ENCODE peak calls at places on chromosomes 5 and 9, in ten cellular contexts. One of them, this sample, is unnamed. For H3K36me3, the result is how much of the 10 kb centered on the place peaks cover.

GRCh38 chr5:116935561-116936162 is 361.0 kb upstream of the SEMA6A start:
- DNase-seq in upper lobe of right lung: no peak
- DNase-seq in heart right ventricle: no peak
- DNase-seq in kidney: no peak
- DNase-seq in gastrocnemius medialis: no peak
- DNase-seq in trophoblast cell: no peak
- DNase-seq in psoas muscle: no peak
- DNase-seq in neural progenitor cell: no peak
- DNase-seq in brain microvascular endothelial cell: no peak
- DNase-seq in CD8-positive, alpha-beta T cell: no peak
- DNase-seq in this sample: no peak

GRCh38 chr9:127721391-127721821 is 5.5 kb downstream of the TTC16 start:
- DNase-seq in heart right ventricle: no peak
- DNase-seq in upper lobe of right lung: no peak
- DNase-seq in neural progenitor cell: no peak
- DNase-seq in psoas muscle: no peak
- DNase-seq in brain microvascular endothelial cell: no peak
- DNase-seq in kidney: peak
- DNase-seq in gastrocnemius medialis: no peak
- DNase-seq in CD8-positive, alpha-beta T cell: no peak
- DNase-seq in trophoblast cell: no peak
- DNase-seq in this sample: no peak

GRCh38 chr5:36880761-36881160 is 4.2 kb downstream of the NIPBL start:
- DNase-seq in CD8-positive, alpha-beta T cell: no peak
- DNase-seq in trophoblast cell: no peak
- DNase-seq in upper lobe of right lung: no peak
- DNase-seq in psoas muscle: no peak
- DNase-seq in gastrocnemius medialis: no peak
- DNase-seq in kidney: no peak
- DNase-seq in brain microvascular endothelial cell: no peak
- DNase-seq in heart right ventricle: no peak
- DNase-seq in neural progenitor cell: no peak
- DNase-seq in this sample: no peak

GRCh38 chr5:73312872-73313510 is 135.6 kb downstream of the FOXD1 start:
- DNase-seq in psoas muscle: no peak
- DNase-seq in kidney: no peak
- DNase-seq in upper lobe of right lung: no peak
- DNase-seq in CD8-positive, alpha-beta T cell: no peak
- DNase-seq in neural progenitor cell: no peak
- DNase-seq in heart right ventricle: no peak
- DNase-seq in gastrocnemius medialis: no peak
- DNase-seq in brain microvascular endothelial cell: no peak
- DNase-seq in trophoblast cell: no peak
- DNase-seq in this sample: no peak

GRCh38 chr9:91567642-91568274 is 144.1 kb upstream of the NFIL3 start:
- DNase-seq in neural progenitor cell: no peak
- DNase-seq in trophoblast cell: no peak
- DNase-seq in psoas muscle: no peak
- DNase-seq in CD8-positive, alpha-beta T cell: no peak
- DNase-seq in brain microvascular endothelial cell: no peak
- DNase-seq in gastrocnemius medialis: no peak
- DNase-seq in heart right ventricle: no peak
- DNase-seq in kidney: no peak
- DNase-seq in upper lobe of right lung: no peak
- DNase-seq in this sample: no peak

GRCh38 chr5:127944125-127944524 is 139.4 kb upstream of the SLC12A2 start:
- DNase-seq in psoas muscle: no peak
- DNase-seq in neural progenitor cell: no peak
- DNase-seq in trophoblast cell: peak
- DNase-seq in gastrocnemius medialis: no peak
- DNase-seq in CD8-positive, alpha-beta T cell: no peak
- DNase-seq in brain microvascular endothelial cell: no peak
- DNase-seq in upper lobe of right lung: no peak
- DNase-seq in kidney: no peak
- DNase-seq in heart right ventricle: no peak
- DNase-seq in this sample: no peak

GRCh38 chr5:145619806-145620205 is 215.3 kb downstream of the PRELID2 start:
- DNase-seq in CD8-positive, alpha-beta T cell: no peak
- DNase-seq in neural progenitor cell: no peak
- DNase-seq in kidney: no peak
- DNase-seq in psoas muscle: no peak
- DNase-seq in heart right ventricle: no peak
- DNase-seq in upper lobe of right lung: no peak
- DNase-seq in gastrocnemius medialis: no peak
- DNase-seq in trophoblast cell: no peak
- DNase-seq in brain microvascular endothelial cell: no peak
- DNase-seq in this sample: no peak

GRCh38 chr9:86321373-86321772 is 32.8 kb downstream of the TUT7 start:
- DNase-seq in neural progenitor cell: no peak
- DNase-seq in gastrocnemius medialis: no peak
- DNase-seq in psoas muscle: no peak
- DNase-seq in CD8-positive, alpha-beta T cell: no peak
- DNase-seq in upper lobe of right lung: no peak
- DNase-seq in kidney: no peak
- DNase-seq in trophoblast cell: peak
- DNase-seq in brain microvascular endothelial cell: peak
- DNase-seq in heart right ventricle: no peak
- DNase-seq in this sample: no peak

GRCh38 chr5:73306741-73307275 is 133.8 kb downstream of the TMEM174 start:
- DNase-seq in trophoblast cell: no peak
- DNase-seq in CD8-positive, alpha-beta T cell: no peak
- DNase-seq in brain microvascular endothelial cell: no peak
- DNase-seq in kidney: no peak
- DNase-seq in psoas muscle: no peak
- DNase-seq in neural progenitor cell: no peak
- DNase-seq in gastrocnemius medialis: no peak
- DNase-seq in upper lobe of right lung: no peak
- DNase-seq in heart right ventricle: no peak
- DNase-seq in this sample: no peak

GRCh38 chr5:81756016-81756415 is 5.1 kb upstream of the SSBP2 start:
- DNase-seq in kidney: no peak
- DNase-seq in CD8-positive, alpha-beta T cell: no peak
- DNase-seq in psoas muscle: no peak
- DNase-seq in upper lobe of right lung: no peak
- DNase-seq in gastrocnemius medialis: no peak
- DNase-seq in trophoblast cell: no peak
- DNase-seq in neural progenitor cell: no peak
- DNase-seq in heart right ventricle: no peak
- DNase-seq in brain microvascular endothelial cell: no peak
- DNase-seq in this sample: no peak

GRCh38 chr9:15087031-15087417 is 176.8 kb upstream of the FREM1 start:
- DNase-seq in trophoblast cell: no peak
- DNase-seq in neural progenitor cell: no peak
- DNase-seq in psoas muscle: no peak
- DNase-seq in upper lobe of right lung: no peak
- DNase-seq in gastrocnemius medialis: no peak
- DNase-seq in heart right ventricle: no peak
- DNase-seq in CD8-positive, alpha-beta T cell: no peak
- DNase-seq in kidney: no peak
- DNase-seq in brain microvascular endothelial cell: no peak
- DNase-seq in this sample: no peak

GRCh38 chr5:67799732-67800234 is 415.8 kb upstream of the PIK3R1 start:
- DNase-seq in trophoblast cell: no peak
- DNase-seq in brain microvascular endothelial cell: peak
- DNase-seq in CD8-positive, alpha-beta T cell: no peak
- DNase-seq in psoas muscle: peak
- DNase-seq in neural progenitor cell: no peak
- DNase-seq in kidney: peak
- DNase-seq in heart right ventricle: peak
- DNase-seq in gastrocnemius medialis: peak
- DNase-seq in upper lobe of right lung: no peak
- DNase-seq in this sample: peak

GRCh38 chr5:173547579-173547978 is 68.9 kb downstream of the BOD1 start:
- DNase-seq in psoas muscle: no peak
- DNase-seq in gastrocnemius medialis: no peak
- DNase-seq in upper lobe of right lung: no peak
- DNase-seq in heart right ventricle: no peak
- DNase-seq in CD8-positive, alpha-beta T cell: no peak
- DNase-seq in brain microvascular endothelial cell: peak
- DNase-seq in neural progenitor cell: no peak
- DNase-seq in trophoblast cell: no peak
- DNase-seq in kidney: no peak
- DNase-seq in this sample: no peak

GRCh38 chr9:101711330-101711941 is 27.0 kb downstream of the GRIN3A start:
- DNase-seq in gastrocnemius medialis: no peak
- DNase-seq in heart right ventricle: no peak
- DNase-seq in CD8-positive, alpha-beta T cell: no peak
- DNase-seq in psoas muscle: no peak
- DNase-seq in upper lobe of right lung: no peak
- DNase-seq in brain microvascular endothelial cell: no peak
- DNase-seq in trophoblast cell: no peak
- DNase-seq in neural progenitor cell: peak
- DNase-seq in kidney: no peak
- DNase-seq in this sample: peak

GRCh38 chr9:126975327-126976059 is 60.9 kb downstream of the RALGPS1 start:
- DNase-seq in trophoblast cell: no peak
- DNase-seq in gastrocnemius medialis: no peak
- DNase-seq in psoas muscle: no peak
- DNase-seq in kidney: no peak
- DNase-seq in brain microvascular endothelial cell: no peak
- DNase-seq in CD8-positive, alpha-beta T cell: no peak
- DNase-seq in heart right ventricle: no peak
- DNase-seq in upper lobe of right lung: no peak
- DNase-seq in neural progenitor cell: no peak
- DNase-seq in this sample: no peak

DNA sequence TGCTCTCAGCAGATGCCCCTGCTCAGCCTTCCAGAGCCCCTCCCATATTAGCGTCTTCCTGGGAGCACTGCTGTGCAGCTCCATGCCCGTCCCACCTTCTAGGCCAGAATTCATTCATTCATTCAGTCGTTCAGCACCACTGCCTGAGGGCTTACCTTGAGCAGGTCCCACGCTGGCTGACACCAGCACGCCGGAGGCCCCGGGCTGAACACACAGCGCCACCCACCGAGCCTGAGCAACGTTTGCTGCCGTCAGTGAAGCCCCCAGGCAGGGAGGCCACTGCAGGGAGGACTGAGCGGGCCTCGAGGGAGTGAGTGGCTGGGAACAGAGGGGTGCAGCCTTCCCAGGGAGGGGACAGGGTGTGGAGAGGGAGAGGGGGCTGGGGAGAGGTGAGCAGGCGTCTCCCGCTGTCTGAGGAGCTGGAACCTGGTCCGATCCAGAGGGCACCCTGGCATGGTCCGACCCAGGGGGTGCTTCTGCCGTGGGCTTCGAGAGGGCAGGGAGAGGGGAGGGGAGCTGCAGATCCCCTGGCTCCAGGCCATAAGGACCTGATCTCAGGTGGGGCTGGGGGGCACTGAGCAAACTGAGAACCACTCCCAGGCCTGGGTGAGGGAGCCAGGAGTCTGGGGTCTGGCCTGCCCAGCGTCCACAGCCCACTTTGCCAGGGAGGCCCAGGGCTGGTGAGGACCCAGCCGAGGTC is 98.9 kb upstream of the RAPGEF1 start:
- DNase-seq in brain microvascular endothelial cell: no peak
- DNase-seq in upper lobe of right lung: no peak
- DNase-seq in gastrocnemius medialis: no peak
- DNase-seq in psoas muscle: no peak
- DNase-seq in CD8-positive, alpha-beta T cell: no peak
- DNase-seq in kidney: peak
- DNase-seq in heart right ventricle: no peak
- DNase-seq in neural progenitor cell: peak
- DNase-seq in trophoblast cell: no peak
- DNase-seq in this sample: no peak
- H3K27ac ChIP-seq in brain microvascular endothelial cell: no peak
- H3K27ac ChIP-seq in upper lobe of right lung: no peak
- H3K27ac ChIP-seq in gastrocnemius medialis: no peak
- H3K27ac ChIP-seq in psoas muscle: no peak
- H3K27ac ChIP-seq in CD8-positive, alpha-beta T cell: no peak
- H3K27ac ChIP-seq in kidney: no peak
- H3K27ac ChIP-seq in heart right ventricle: no peak
- H3K27ac ChIP-seq in neural progenitor cell: no peak
- H3K27ac ChIP-seq in trophoblast cell: no peak
- H3K27ac ChIP-seq in this sample: no peak

GRCh38 chr5:179836225-179837019 is 15.7 kb downstream of the SQSTM1 start:
- DNase-seq in trophoblast cell: no peak
- DNase-seq in upper lobe of right lung: no peak
- DNase-seq in gastrocnemius medialis: peak
- DNase-seq in psoas muscle: no peak
- DNase-seq in neural progenitor cell: no peak
- DNase-seq in kidney: peak
- DNase-seq in brain microvascular endothelial cell: no peak
- DNase-seq in heart right ventricle: no peak
- DNase-seq in CD8-positive, alpha-beta T cell: peak
- DNase-seq in this sample: no peak
- H3K36me3 ChIP-seq in trophoblast cell: half or more
- H3K36me3 ChIP-seq in upper lobe of right lung: half or more
- H3K36me3 ChIP-seq in gastrocnemius medialis: half or more
- H3K36me3 ChIP-seq in psoas muscle: under half
- H3K36me3 ChIP-seq in neural progenitor cell: under half
- H3K36me3 ChIP-seq in kidney: half or more
- H3K36me3 ChIP-seq in brain microvascular endothelial cell: half or more
- H3K36me3 ChIP-seq in heart right ventricle: under half
- H3K36me3 ChIP-seq in CD8-positive, alpha-beta T cell: half or more
- H3K36me3 ChIP-seq in this sample: under half

GRCh38 chr5:71596169-71596568 is 9.0 kb downstream of the MCCC2 start:
- DNase-seq in brain microvascular endothelial cell: peak
- DNase-seq in psoas muscle: no peak
- DNase-seq in kidney: no peak
- DNase-seq in trophoblast cell: no peak
- DNase-seq in heart right ventricle: no peak
- DNase-seq in neural progenitor cell: no peak
- DNase-seq in gastrocnemius medialis: no peak
- DNase-seq in CD8-positive, alpha-beta T cell: no peak
- DNase-seq in upper lobe of right lung: no peak
- DNase-seq in this sample: no peak

GRCh38 chr5:71601222-71602026 is 14.3 kb downstream of the MCCC2 start:
- DNase-seq in upper lobe of right lung: no peak
- DNase-seq in neural progenitor cell: peak
- DNase-seq in CD8-positive, alpha-beta T cell: peak
- DNase-seq in psoas muscle: no peak
- DNase-seq in heart right ventricle: peak
- DNase-seq in trophoblast cell: peak
- DNase-seq in gastrocnemius medialis: peak
- DNase-seq in kidney: no peak
- DNase-seq in brain microvascular endothelial cell: peak
- DNase-seq in this sample: peak

GRCh38 chr5:71597001-71597400 is 9.9 kb downstream of the MCCC2 start:
- DNase-seq in upper lobe of right lung: no peak
- DNase-seq in gastrocnemius medialis: no peak
- DNase-seq in kidney: no peak
- DNase-seq in CD8-positive, alpha-beta T cell: no peak
- DNase-seq in brain microvascular endothelial cell: no peak
- DNase-seq in neural progenitor cell: no peak
- DNase-seq in trophoblast cell: no peak
- DNase-seq in heart right ventricle: no peak
- DNase-seq in psoas muscle: no peak
- DNase-seq in this sample: no peak

GRCh38 chr5:71600783-71601182 is 13.6 kb downstream of the MCCC2 start:
- DNase-seq in kidney: no peak
- DNase-seq in heart right ventricle: no peak
- DNase-seq in neural progenitor cell: no peak
- DNase-seq in brain microvascular endothelial cell: no peak
- DNase-seq in psoas muscle: no peak
- DNase-seq in upper lobe of right lung: no peak
- DNase-seq in CD8-positive, alpha-beta T cell: no peak
- DNase-seq in gastrocnemius medialis: no peak
- DNase-seq in trophoblast cell: no peak
- DNase-seq in this sample: no peak
- H3K27ac ChIP-seq in kidney: no peak
- H3K27ac ChIP-seq in heart right ventricle: peak
- H3K27ac ChIP-seq in neural progenitor cell: no peak
- H3K27ac ChIP-seq in brain microvascular endothelial cell: peak
- H3K27ac ChIP-seq in psoas muscle: no peak
- H3K27ac ChIP-seq in upper lobe of right lung: no peak
- H3K27ac ChIP-seq in CD8-positive, alpha-beta T cell: no peak
- H3K27ac ChIP-seq in gastrocnemius medialis: peak
- H3K27ac ChIP-seq in trophoblast cell: peak
- H3K27ac ChIP-seq in this sample: no peak

GRCh38 chr5:40832345-40832744 is 2.7 kb downstream of the RPL37 start:
- DNase-seq in CD8-positive, alpha-beta T cell: no peak
- DNase-seq in trophoblast cell: no peak
- DNase-seq in upper lobe of right lung: no peak
- DNase-seq in brain microvascular endothelial cell: no peak
- DNase-seq in kidney: no peak
- DNase-seq in heart right ventricle: no peak
- DNase-seq in gastrocnemius medialis: no peak
- DNase-seq in neural progenitor cell: no peak
- DNase-seq in psoas muscle: no peak
- DNase-seq in this sample: no peak
- H3K36me3 ChIP-seq in CD8-positive, alpha-beta T cell: half or more
- H3K36me3 ChIP-seq in trophoblast cell: half or more
- H3K36me3 ChIP-seq in upper lobe of right lung: half or more
- H3K36me3 ChIP-seq in brain microvascular endothelial cell: half or more
- H3K36me3 ChIP-seq in kidney: half or more
- H3K36me3 ChIP-seq in heart right ventricle: under half
- H3K36me3 ChIP-seq in gastrocnemius medialis: half or more
- H3K36me3 ChIP-seq in neural progenitor cell: half or more
- H3K36me3 ChIP-seq in psoas muscle: under half
- H3K36me3 ChIP-seq in this sample: under half

This sample was measured in testis.